ENCODE peak calls at places on chromosome 4, in four cellular contexts. One of them, this sample, is unnamed.

GRCh38 chr4:173288698-173289350 is 45.3 kb downstream of the HMGB2 start:
- DNase-seq in neural progenitor cell: no peak
- DNase-seq in SK-N-SH: no peak
- DNase-seq in GM23248: peak; percentile 1
- DNase-seq in this sample: peak; percentile 34

GRCh38 chr4:146051724-146052396 is 113.2 kb upstream of the ZNF827 start:
- DNase-seq in SK-N-SH: no peak
- DNase-seq in neural progenitor cell: no peak
- DNase-seq in GM23248: peak; percentile 87
- DNase-seq in this sample: no peak

GRCh38 chr4:16767251-16767650 is 131.2 kb downstream of the LDB2 start:
- DNase-seq in GM23248: no peak
- DNase-seq in neural progenitor cell: no peak
- DNase-seq in SK-N-SH: no peak
- DNase-seq in this sample: no peak

GRCh38 chr4:179867300-179867878 is 2375.8 kb upstream of the TENM3 start:
- DNase-seq in SK-N-SH: peak; percentile 56
- DNase-seq in neural progenitor cell: peak; percentile 84
- DNase-seq in GM23248: peak; percentile 17
- DNase-seq in this sample: peak; percentile 72

GRCh38 chr4:28209371-28209924 is 1348.8 kb downstream of the STIM2 start:
- DNase-seq in neural progenitor cell: no peak
- DNase-seq in GM23248: no peak
- DNase-seq in SK-N-SH: no peak
- DNase-seq in this sample: no peak

GRCh38 chr4:120723105-120723504 is 199.4 kb downstream of the PRDM5 start:
- DNase-seq in neural progenitor cell: peak; percentile 22
- DNase-seq in GM23248: no peak
- DNase-seq in SK-N-SH: no peak
- DNase-seq in this sample: no peak

GRCh38 chr4:1473718-1474117 is 67.5 kb upstream of the NKX1-1 start:
- DNase-seq in SK-N-SH: peak; percentile 7
- DNase-seq in neural progenitor cell: no peak
- DNase-seq in GM23248: no peak
- DNase-seq in this sample: no peak

GRCh38 chr4:110631582-110632505 is 9.0 kb upstream of the PITX2 start:
- DNase-seq in GM23248: peak; percentile 28
- DNase-seq in neural progenitor cell: peak; percentile 94
- DNase-seq in SK-N-SH: peak; percentile 89
- DNase-seq in this sample: peak; percentile 32

GRCh38 chr4:181278941-181279340 is 964.3 kb upstream of the TENM3 start:
- DNase-seq in neural progenitor cell: no peak
- DNase-seq in GM23248: no peak
- DNase-seq in SK-N-SH: no peak
- DNase-seq in this sample: no peak

GRCh38 chr4:72243641-72244040 is 211.8 kb downstream of the NPFFR2 start:
- DNase-seq in GM23248: no peak
- DNase-seq in SK-N-SH: no peak
- DNase-seq in neural progenitor cell: no peak
- DNase-seq in this sample: no peak

GRCh38 chr4:47891928-47892327 is 22.5 kb downstream of the NFXL1 start:
- DNase-seq in neural progenitor cell: no peak
- DNase-seq in GM23248: no peak
- DNase-seq in SK-N-SH: no peak
- DNase-seq in this sample: peak; percentile 17

GRCh38 chr4:48290146-48290772 is 20.6 kb upstream of the TEC start:
- DNase-seq in neural progenitor cell: peak; percentile 7
- DNase-seq in GM23248: peak; percentile 52
- DNase-seq in SK-N-SH: peak; percentile 49
- DNase-seq in this sample: no peak

GRCh38 chr4:45317276-45317675 is 590.9 kb upstream of the GNPDA2 start:
- DNase-seq in SK-N-SH: no peak
- DNase-seq in GM23248: peak; percentile 1
- DNase-seq in neural progenitor cell: no peak
- DNase-seq in this sample: no peak

GRCh38 chr4:81606796-81607550 is 135.3 kb upstream of the RASGEF1B start:
- DNase-seq in SK-N-SH: no peak
- DNase-seq in GM23248: peak; percentile 41
- DNase-seq in neural progenitor cell: no peak
- DNase-seq in this sample: no peak

GRCh38 chr4:74311696-74312313 is 3.5 kb downstream of the EPGN start:
- DNase-seq in GM23248: peak; percentile 76
- DNase-seq in neural progenitor cell: peak; percentile 68
- DNase-seq in SK-N-SH: peak; percentile 7
- DNase-seq in this sample: peak; percentile 81

GRCh38 chr4:964346-965025 is 8.9 kb downstream of the DGKQ start:
- DNase-seq in GM23248: no peak
- DNase-seq in SK-N-SH: no peak
- DNase-seq in neural progenitor cell: no peak
- DNase-seq in this sample: no peak

GRCh38 chr4:37674446-37674845 is 11.7 kb downstream of the RELL1 start:
- DNase-seq in GM23248: no peak
- DNase-seq in neural progenitor cell: no peak
- DNase-seq in SK-N-SH: no peak
- DNase-seq in this sample: no peak

GRCh38 chr4:47122592-47123291 is 91.4 kb downstream of the GABRB1 start:
- DNase-seq in neural progenitor cell: peak; percentile 79
- DNase-seq in SK-N-SH: peak; percentile 45
- DNase-seq in GM23248: peak; percentile 57
- DNase-seq in this sample: peak; percentile 74

GRCh38 chr4:78684196-78685079 is 91.7 kb upstream of the BMP2K start:
- DNase-seq in GM23248: no peak
- DNase-seq in SK-N-SH: no peak
- DNase-seq in neural progenitor cell: no peak
- DNase-seq in this sample: no peak

GRCh38 chr4:26992657-26993361 is 132.2 kb downstream of the STIM2 start:
- DNase-seq in neural progenitor cell: no peak
- DNase-seq in SK-N-SH: no peak
- DNase-seq in GM23248: peak; percentile 66
- DNase-seq in this sample: no peak

GRCh38 chr4:144295286-144295995 is 154.9 kb upstream of the GYPA start:
- DNase-seq in neural progenitor cell: no peak
- DNase-seq in SK-N-SH: no peak
- DNase-seq in GM23248: no peak
- DNase-seq in this sample: no peak

GRCh38 chr4:138405934-138406567 is 163.9 kb upstream of the SLC7A11 start:
- DNase-seq in SK-N-SH: no peak
- DNase-seq in neural progenitor cell: no peak
- DNase-seq in GM23248: peak; percentile 83
- DNase-seq in this sample: no peak

GRCh38 chr4:16360694-16361262 is 134.5 kb upstream of the TAPT1 start:
- DNase-seq in GM23248: no peak
- DNase-seq in neural progenitor cell: no peak
- DNase-seq in SK-N-SH: no peak
- DNase-seq in this sample: no peak

GRCh38 chr4:149749769-149750168 is 65.9 kb downstream of the IQCM start:
- DNase-seq in neural progenitor cell: no peak
- DNase-seq in SK-N-SH: no peak
- DNase-seq in GM23248: no peak
- DNase-seq in this sample: no peak

GRCh38 chr4:10655968-10656367 is 28.6 kb downstream of the CLNK start:
- DNase-seq in SK-N-SH: no peak
- DNase-seq in GM23248: peak; percentile 76
- DNase-seq in neural progenitor cell: no peak
- DNase-seq in this sample: no peak

DNA sequence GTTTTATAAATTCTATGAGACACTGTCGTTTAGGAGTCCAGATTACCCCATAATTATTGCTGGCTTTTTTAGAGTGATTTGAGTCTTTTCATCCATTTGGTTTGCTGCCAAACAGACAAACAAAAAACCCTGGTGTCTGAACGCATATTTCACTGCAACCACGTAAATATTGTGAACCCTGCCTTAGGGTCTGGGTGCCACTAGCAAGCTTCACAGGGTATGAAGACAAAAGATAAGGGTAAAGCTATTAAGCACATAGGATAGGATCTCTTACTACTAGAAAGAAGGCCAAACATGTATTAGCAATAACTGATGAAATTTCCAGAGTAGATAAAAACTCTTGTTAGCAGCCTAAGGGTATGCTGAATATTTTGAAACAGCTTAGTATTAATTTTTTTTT is 143.3 kb downstream of the BANK1 start:
- DNase-seq in neural progenitor cell: no peak
- DNase-seq in SK-N-SH: peak; percentile 23
- DNase-seq in GM23248: no peak
- DNase-seq in this sample: no peak
- H4K20me1 ChIP-seq in neural progenitor cell: no peaks in the 10 kb centered on the region
- H4K20me1 ChIP-seq in SK-N-SH: no peaks in the 10 kb centered on the region
- H4K20me1 ChIP-seq in GM23248: no peaks in the 10 kb centered on the region
- H4K20me1 ChIP-seq in this sample: no peaks in the 10 kb centered on the region

GRCh38 chr4:91567594-91567993 is 736.2 kb upstream of the GRID2 start:
- DNase-seq in GM23248: no peak
- DNase-seq in neural progenitor cell: no peak
- DNase-seq in SK-N-SH: no peak
- DNase-seq in this sample: no peak
- H3K9ac ChIP-seq in GM23248: no peak overlapping the region
- H3K9ac ChIP-seq in neural progenitor cell: no peak overlapping the region
- H3K9ac ChIP-seq in SK-N-SH: no peak overlapping the region
- H3K9ac ChIP-seq in this sample: no peak overlapping the region

GRCh38 chr4:128587382-128587781 is 222.1 kb upstream of the JADE1 start:
- DNase-seq in GM23248: no peak
- DNase-seq in SK-N-SH: no peak
- DNase-seq in neural progenitor cell: no peak
- DNase-seq in this sample: no peak
- TF ChIP-seq EZH2phosphoT487 in GM23248: no peak
- TF ChIP-seq EZH2phosphoT487 in SK-N-SH: no peak
- TF ChIP-seq EZH2phosphoT487 in neural progenitor cell: no peak
- TF ChIP-seq EZH2phosphoT487 in this sample: no peak

GRCh38 chr4:3302786-3303444 is 10.1 kb downstream of the RGS12 start:
- DNase-seq in SK-N-SH: no peak
- DNase-seq in neural progenitor cell: no peak
- DNase-seq in GM23248: no peak
- DNase-seq in this sample: no peak
- H4K20me1 ChIP-seq in SK-N-SH: peaks cover 92% of the 10 kb centered on the region
- H4K20me1 ChIP-seq in neural progenitor cell: peaks cover 89% of the 10 kb centered on the region
- H4K20me1 ChIP-seq in GM23248: no peaks in the 10 kb centered on the region
- H4K20me1 ChIP-seq in this sample: no peaks in the 10 kb centered on the region

DNA sequence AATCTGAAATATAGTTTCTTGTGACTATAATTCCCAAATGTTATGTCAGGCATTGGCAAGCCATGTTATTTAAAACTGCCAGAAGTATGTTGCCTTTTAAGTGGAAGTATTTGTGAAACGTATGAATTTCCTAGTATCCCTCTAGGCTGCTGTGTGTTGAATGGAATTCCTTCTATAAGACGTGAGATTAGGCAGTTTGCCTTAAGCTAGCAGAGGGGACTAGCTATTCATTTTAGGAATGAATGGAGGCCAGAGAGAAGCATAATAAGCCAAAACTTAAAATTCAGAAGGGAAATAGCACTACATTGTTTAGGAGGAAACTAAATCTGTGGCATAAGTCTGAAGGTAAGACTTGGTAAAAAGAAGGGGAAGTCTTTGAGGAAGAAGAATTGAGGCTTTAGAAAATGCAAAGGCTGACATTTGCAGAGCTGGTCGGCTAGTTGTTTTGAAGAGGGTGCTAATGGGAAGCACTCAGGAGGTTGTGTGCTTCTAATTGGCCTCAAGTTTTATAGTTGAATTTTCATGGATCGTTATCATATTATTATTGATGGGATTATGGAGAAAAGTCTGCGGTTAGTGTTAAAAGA is 57.1 kb downstream of the TMEM131L start:
- DNase-seq in neural progenitor cell: peak; percentile 50
- DNase-seq in SK-N-SH: no peak
- DNase-seq in GM23248: no peak
- DNase-seq in this sample: no peak
- H3K9ac ChIP-seq in neural progenitor cell: no peak overlapping the region
- H3K9ac ChIP-seq in SK-N-SH: no peak overlapping the region
- H3K9ac ChIP-seq in GM23248: no peak overlapping the region
- H3K9ac ChIP-seq in this sample: no peak overlapping the region

GRCh38 chr4:184328022-184328736 is 110.5 kb upstream of the ENPP6 start:
- DNase-seq in SK-N-SH: no peak
- DNase-seq in GM23248: no peak
- DNase-seq in neural progenitor cell: no peak
- DNase-seq in this sample: peak; percentile 94
- TF ChIP-seq EZH2phosphoT487 in SK-N-SH: no peak
- TF ChIP-seq EZH2phosphoT487 in GM23248: no peak
- TF ChIP-seq EZH2phosphoT487 in neural progenitor cell: no peak
- TF ChIP-seq EZH2phosphoT487 in this sample: no peak

GRCh38 chr4:184854673-184855072 is 28.9 kb upstream of the ACSL1 start:
- DNase-seq in SK-N-SH: peak; percentile 30
- DNase-seq in neural progenitor cell: no peak
- DNase-seq in GM23248: no peak
- DNase-seq in this sample: no peak

GRCh38 chr4:184860018-184860530 is 34.3 kb upstream of the ACSL1 start:
- DNase-seq in neural progenitor cell: no peak
- DNase-seq in GM23248: no peak
- DNase-seq in SK-N-SH: no peak
- DNase-seq in this sample: peak; percentile 35

GRCh38 chr4:184856277-184856609 is 30.5 kb upstream of the ACSL1 start:
- DNase-seq in GM23248: no peak
- DNase-seq in neural progenitor cell: no peak
- DNase-seq in SK-N-SH: no peak
- DNase-seq in this sample: no peak

GRCh38 chr4:184861047-184861446 is 35.3 kb upstream of the ACSL1 start:
- DNase-seq in GM23248: no peak
- DNase-seq in neural progenitor cell: no peak
- DNase-seq in SK-N-SH: no peak
- DNase-seq in this sample: no peak

GRCh38 chr4:184857446-184858121 is 31.8 kb upstream of the ACSL1 start:
- DNase-seq in neural progenitor cell: no peak
- DNase-seq in SK-N-SH: no peak
- DNase-seq in GM23248: no peak
- DNase-seq in this sample: no peak
- H4K20me1 ChIP-seq in neural progenitor cell: no peaks in the 10 kb centered on the region
- H4K20me1 ChIP-seq in SK-N-SH: no peaks in the 10 kb centered on the region
- H4K20me1 ChIP-seq in GM23248: no peaks in the 10 kb centered on the region
- H4K20me1 ChIP-seq in this sample: no peaks in the 10 kb centered on the region

This sample was measured in MM.1S.